ENCODE peak calls at places on chromosomes 5 and 9, in six cellular contexts. B is vagina, X is transverse colon, T is tibial nerve, N is IMR-90, Y is heart left ventricle. Z is an unnamed sample.
A peak's percentile ranks its signal among the peaks of the same experiment; 100 is the strongest.

GRCh38 chr5:78269088-78269703 is 25.3 kb downstream of the AP3B1 start:
- DNase-seq in N (peak; percentile 12), X (no peak), Y (no peak), T (no peak), B (no peak), Z (no peak)

GRCh38 chr5:43627028-43627427 is 24.0 kb downstream of the NNT start:
- DNase-seq in T (no peak), N (peak; percentile 64), Y (peak; percentile 65), X (peak; percentile 15), B (no peak), Z (peak; percentile 30)

GRCh38 chr9:6134661-6135177 is 80.9 kb upstream of the IL33 start:
- DNase-seq in B (no peak), T (no peak), X (no peak), N (no peak), Y (no peak), Z (no peak)

GRCh38 chr5:71589903-71590302 is 2.8 kb downstream of the MCCC2 start:
- DNase-seq in Y (no peak), X (no peak), T (no peak), B (no peak), N (no peak), Z (no peak)

GRCh38 chr5:73311291-73312110 is 137.1 kb downstream of the FOXD1 start:
- DNase-seq in Y (peak; percentile 66), N (peak; percentile 92), T (peak; percentile 49), X (no peak), B (no peak), Z (peak; percentile 77)

GRCh38 chr5:107812570-107813141 is 141.9 kb upstream of the EFNA5 start:
- DNase-seq in X (no peak), T (no peak), N (peak; percentile 86), Y (peak; percentile 69), B (no peak), Z (peak; percentile 45)

GRCh38 chr9:83106272-83106671 is 43.3 kb upstream of the RASEF start:
- DNase-seq in N (no peak), Y (no peak), T (no peak), X (no peak), B (no peak), Z (no peak)

GRCh38 chr5:54534306-54534705 is 16.7 kb downstream of the SNX18 start:
- DNase-seq in X (no peak), N (no peak), B (no peak), Y (no peak), T (no peak), Z (no peak)

GRCh38 chr5:43432486-43433365 is 20.5 kb upstream of the CCL28 start:
- DNase-seq in N (peak; percentile 52), T (peak; percentile 72), B (no peak), Y (peak; percentile 36), X (peak; percentile 85), Z (no peak)

GRCh38 chr5:150279618-150280017 is 10.0 kb downstream of the CAMK2A start:
- DNase-seq in B (no peak), N (no peak), Y (no peak), X (no peak), T (no peak), Z (no peak)

GRCh38 chr9:120390637-120391190 is 189.3 kb downstream of the CDK5RAP2 start:
- DNase-seq in X (no peak), T (no peak), B (no peak), N (no peak), Y (no peak), Z (no peak)

GRCh38 chr9:24218656-24219055 is 327.0 kb downstream of the IZUMO3 start:
- DNase-seq in T (no peak), B (no peak), N (no peak), Y (no peak), X (no peak), Z (no peak)

GRCh38 chr5:36624277-36624676 is 17.9 kb downstream of the SLC1A3 start:
- DNase-seq in Y (peak; percentile 75), B (no peak), N (no peak), X (no peak), T (no peak), Z (no peak)

GRCh38 chr5:68222310-68222709 is 6.8 kb downstream of the PIK3R1 start:
- DNase-seq in X (no peak), T (no peak), B (no peak), N (no peak), Y (no peak), Z (no peak)

GRCh38 chr9:6689893-6690634 is 44.5 kb upstream of the GLDC start:
- DNase-seq in Y (no peak), X (no peak), N (no peak), B (no peak), T (no peak), Z (no peak)

GRCh38 chr5:128513816-128514215 is 24.2 kb downstream of the FBN2 start:
- DNase-seq in T (no peak), Y (no peak), N (peak; percentile 9), X (no peak), B (no peak), Z (no peak)

GRCh38 chr5:139038618-139039305 is 159.4 kb downstream of the SIL1 start:
- DNase-seq in T (no peak), B (peak; percentile 37), N (no peak), X (no peak), Y (no peak), Z (no peak)

GRCh38 chr5:141657937-141658545 is 6.8 kb upstream of the FCHSD1 start:
- DNase-seq in B (no peak), N (peak; percentile 98), T (no peak), X (no peak), Y (no peak), Z (peak; percentile 82)

GRCh38 chr5:53397845-53398244 is 82.6 kb upstream of the FST start:
- DNase-seq in X (no peak), B (no peak), Y (peak; percentile 33), N (peak; percentile 90), T (no peak), Z (no peak)

GRCh38 chr9:92807031-92807756 is 42.6 kb upstream of the BICD2 start:
- DNase-seq in T (no peak), N (no peak), X (no peak), B (no peak), Y (no peak), Z (no peak)

GRCh38 chr5:148970228-148970627 is 92.6 kb downstream of the SH3TC2 start:
- DNase-seq in B (no peak), Y (no peak), N (no peak), X (peak; percentile 62), T (no peak), Z (no peak)

GRCh38 chr9:129138476-129139232 is 27.4 kb downstream of the PTPA start:
- DNase-seq in X (peak; percentile 22), N (peak; percentile 40), B (no peak), T (peak; percentile 37), Y (peak; percentile 80), Z (peak; percentile 54)

GRCh38 chr9:129139233-129139992 is 28.2 kb downstream of the PTPA start:
- DNase-seq in T (peak; percentile 77), X (peak; percentile 85), N (peak; percentile 84), B (peak; percentile 97), Y (peak; percentile 84), Z (peak; percentile 82)

GRCh38 chr9:129140397-129141065 is 29.3 kb downstream of the PTPA start:
- DNase-seq in N (peak; percentile 45), Y (peak; percentile 65), B (no peak), T (no peak), X (peak; percentile 55), Z (no peak)

GRCh38 chr9:129141066-129142041 is 30.1 kb downstream of the PTPA start:
- DNase-seq in T (peak; percentile 54), N (peak; percentile 97), Y (peak; percentile 86), B (peak; percentile 95), X (peak; percentile 69), Z (no peak)

GRCh38 chr9:129139993-129140396 is 28.8 kb downstream of the PTPA start:
- DNase-seq in N (peak; percentile 100), T (peak; percentile 95), X (peak; percentile 87), B (peak; percentile 99), Y (peak; percentile 96), Z (peak; percentile 97)
- TF ChIP-seq POLR2A in N (peak; percentile 86), T (peak; percentile 56), X (peak; percentile 72), B (no peak), Y (no peak), Z (peak; percentile 33)

DNA sequence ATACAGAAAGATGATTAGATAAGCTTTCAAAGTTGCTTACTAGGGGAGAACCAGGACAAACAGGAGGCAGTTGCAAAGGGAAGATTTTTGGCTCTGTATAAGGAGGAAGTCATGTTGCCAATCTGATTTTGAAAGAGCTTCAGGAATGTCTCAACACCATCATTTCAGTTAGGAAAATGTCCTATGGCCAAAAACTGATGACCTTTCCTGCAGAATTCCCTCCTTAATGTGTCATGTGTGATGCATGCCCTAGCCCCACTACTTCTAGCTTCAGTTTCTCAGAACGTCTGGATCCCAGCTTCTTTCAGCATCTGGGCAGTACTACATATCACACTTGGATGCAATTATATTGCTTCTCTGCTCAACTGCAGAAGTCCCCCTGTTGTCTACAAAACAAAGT is 211.5 kb upstream of the NREP start:
- DNase-seq in Y (no peak), T (no peak), X (no peak), N (peak; percentile 36), B (no peak), Z (no peak)
- TF ChIP-seq POLR2A in Y (no peak), T (no peak), X (no peak), N (no peak), B (no peak), Z (no peak)

GRCh38 chr9:12904261-12905000 is 129.6 kb downstream of the LURAP1L start:
- DNase-seq in X (no peak), N (no peak), T (no peak), B (no peak), Y (no peak), Z (no peak)
- TF ChIP-seq POLR2A in X (no peak), N (no peak), T (no peak), B (no peak), Y (no peak), Z (no peak)

GRCh38 chr9:97502984-97503861 is 1.8 kb downstream of the TMOD1 start:
- DNase-seq in B (no peak), N (no peak), T (no peak), X (no peak), Y (no peak), Z (no peak)

GRCh38 chr9:97503862-97504210 is 2.4 kb downstream of the TMOD1 start:
- DNase-seq in B (no peak), X (no peak), N (no peak), Y (no peak), T (no peak), Z (no peak)

GRCh38 chr9:97501972-97502221 is 431 bp downstream of the TMOD1 start:
- DNase-seq in Y (no peak), T (no peak), X (no peak), N (no peak), B (no peak), Z (peak; percentile 81)

GRCh38 chr9:97501177-97501971 is at the start of gene TMOD1:
- DNase-seq in X (peak; percentile 79), N (peak; percentile 34), Y (peak; percentile 79), T (peak; percentile 50), B (no peak), Z (peak; percentile 99)

DNA sequence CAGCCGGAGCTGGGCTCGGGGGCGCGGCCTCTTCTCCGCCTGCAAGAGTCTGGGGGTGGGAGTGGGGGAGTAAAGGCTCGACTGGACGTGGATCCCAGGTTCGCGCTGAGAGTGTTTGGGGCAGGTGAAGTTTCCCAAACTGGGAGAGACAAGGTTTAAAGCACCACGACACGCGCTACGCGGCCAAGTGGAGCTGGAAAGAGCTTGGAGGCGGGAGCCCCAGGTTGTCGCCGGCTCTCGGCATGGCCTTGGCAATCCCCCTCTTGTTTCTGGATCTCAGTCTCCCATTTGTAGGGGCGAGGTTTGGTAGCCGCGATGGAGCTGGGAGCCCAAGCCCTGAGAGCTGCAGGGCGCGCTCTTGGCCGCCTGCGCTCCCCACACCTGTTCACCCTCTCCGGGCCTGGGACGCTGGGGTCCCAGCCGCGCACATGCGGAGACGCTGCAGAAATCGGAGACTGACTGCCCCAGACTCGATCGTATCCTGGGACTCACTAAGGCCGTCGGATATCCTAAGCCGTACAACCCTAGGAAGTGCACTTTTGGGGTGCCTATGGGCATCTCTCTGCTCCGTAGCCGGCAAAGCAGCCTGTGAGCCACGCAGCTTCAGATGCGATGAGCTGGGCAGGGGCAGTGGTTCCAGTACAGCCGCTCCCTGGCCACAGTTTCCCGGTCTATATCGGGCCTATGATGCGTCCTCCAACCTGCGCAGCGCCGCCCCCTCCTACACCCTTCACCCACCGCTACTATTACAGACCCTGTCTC is 937 bp downstream of the TMOD1 start:
- DNase-seq in B (no peak), X (no peak), T (no peak), Y (peak; percentile 53), N (no peak), Z (no peak)
- TF ChIP-seq POLR2A in B (no peak), X (no peak), T (no peak), Y (no peak), N (no peak), Z (no peak)

Z was measured in H54.